ENCODE peak calls at places on chromosomes 2 and 18, in eight cellular contexts. R, V, I, D, U, K, A and P are unnamed samples.

GRCh38 chr2:239152239-239152915 is 248.4 kb downstream of the HDAC4 start:
- DNase-seq in R (no peak), V (no peak), I (no peak), D (no peak), U (no peak), K (no peak), A (no peak), P (no peak)

GRCh38 chr2:55891671-55892071 is 31.9 kb downstream of the EFEMP1 start:
- DNase-seq in R (no peak), V (no peak), I (no peak), D (no peak), U (no peak), K (no peak), A (no peak), P (no peak)

GRCh38 chr2:40292291-40292690 is 159.6 kb downstream of the SLC8A1 start:
- DNase-seq in R (no peak), V (no peak), I (no peak), D (no peak), U (no peak), K (no peak), A (no peak), P (no peak)

GRCh38 chr2:201237486-201238241 is 22.7 kb upstream of the CASP8 start:
- DNase-seq in R (no peak), V (no peak), I (no peak), D (no peak), U (no peak), K (no peak), A (no peak), P (no peak)

GRCh38 chr2:191202209-191202721 is 42.9 kb upstream of the MYO1B start:
- DNase-seq in R (peak), V (no peak), I (no peak), D (no peak), U (no peak), K (peak), A (no peak), P (peak)

GRCh38 chr2:172340394-172340793 is 87.0 kb upstream of the ITGA6 start:
- DNase-seq in R (peak), V (no peak), I (no peak), D (no peak), U (no peak), K (no peak), A (no peak), P (peak)

GRCh38 chr2:98936133-98936916 is at the start of gene CRACDL:
- DNase-seq in R (no peak), V (no peak), I (peak), D (no peak), U (peak), K (no peak), A (no peak), P (no peak)

GRCh38 chr2:127615511-127616166 is 30.3 kb upstream of the GPR17 start:
- DNase-seq in R (no peak), V (no peak), I (no peak), D (no peak), U (no peak), K (no peak), A (no peak), P (peak)

GRCh38 chr2:150143087-150143536 is 344.4 kb downstream of the RND3 start:
- DNase-seq in R (peak), V (no peak), I (no peak), D (no peak), U (no peak), K (peak), A (no peak), P (peak)

GRCh38 chr2:169478745-169479256 is 493 bp upstream of the BBS5 start:
- DNase-seq in R (no peak), V (no peak), I (no peak), D (no peak), U (no peak), K (no peak), A (no peak), P (no peak)

GRCh38 chr2:106982350-106982749 is 96.4 kb upstream of the ST6GAL2 start:
- DNase-seq in R (no peak), V (no peak), I (no peak), D (no peak), U (no peak), K (peak), A (no peak), P (peak)

GRCh38 chr2:216286616-216287231 is 85.6 kb downstream of the MARCHF4 start:
- DNase-seq in R (no peak), V (no peak), I (no peak), D (no peak), U (no peak), K (no peak), A (no peak), P (peak)

GRCh38 chr2:20439503-20439902 is 7.4 kb upstream of the RHOB start:
- DNase-seq in R (no peak), V (no peak), I (no peak), D (no peak), U (no peak), K (no peak), A (no peak), P (no peak)

GRCh38 chr2:216653093-216653799 is 20.0 kb downstream of the IGFBP2 start:
- DNase-seq in R (no peak), V (no peak), I (no peak), D (no peak), U (no peak), K (no peak), A (no peak), P (no peak)

GRCh38 chr18:76441002-76441667 is 53.9 kb downstream of the ZNF516 start:
- DNase-seq in R (no peak), V (no peak), I (no peak), D (no peak), U (no peak), K (no peak), A (no peak), P (no peak)

GRCh38 chr18:48589797-48590519 is 51.1 kb downstream of the CTIF start:
- DNase-seq in R (no peak), V (no peak), I (no peak), D (no peak), U (no peak), K (no peak), A (no peak), P (no peak)

GRCh38 chr2:239321596-239322413 is 79.0 kb downstream of the HDAC4 start:
- DNase-seq in R (no peak), V (no peak), I (no peak), D (no peak), U (no peak), K (no peak), A (peak), P (no peak)

GRCh38 chr2:185738679-185739472 is at the start of gene FSIP2:
- DNase-seq in R (no peak), V (no peak), I (no peak), D (peak), U (peak), K (peak), A (no peak), P (peak)

GRCh38 chr18:28359177-28359576 is 182.2 kb upstream of the CDH2 start:
- DNase-seq in R (no peak), V (no peak), I (no peak), D (no peak), U (no peak), K (no peak), A (no peak), P (no peak)

GRCh38 chr2:121888189-121888557 is 132.7 kb downstream of the TSN start:
- DNase-seq in R (no peak), V (no peak), I (no peak), D (no peak), U (peak), K (no peak), A (no peak), P (peak)

GRCh38 chr2:217989221-217989948 is 13.4 kb downstream of the TNS1 start:
- DNase-seq in R (no peak), V (no peak), I (no peak), D (no peak), U (no peak), K (no peak), A (no peak), P (no peak)

GRCh38 chr2:81481994-81482368 is 1177.4 kb upstream of the LRRTM1 start:
- DNase-seq in R (peak), V (no peak), I (peak), D (no peak), U (no peak), K (no peak), A (no peak), P (no peak)